ENCODE peak calls at places on chromosomes 5 and 9, in ten cellular contexts. S, X, Z, P, N, G, A, E, D and W are unnamed samples.

GRCh38 chr5:78503958-78504357 is 143.5 kb downstream of the SCAMP1 start:
- DNase-seq in D (no peak), E (no peak), X (no peak), A (no peak), S (no peak), G (no peak), Z (no peak), P (no peak), N (peak; percentile 45), W (no peak)

GRCh38 chr9:18520395-18520794 is 46.4 kb downstream of the ADAMTSL1 start:
- DNase-seq in Z (peak; percentile 14), D (no peak), E (no peak), A (no peak), P (peak; percentile 32), X (no peak), S (no peak), G (no peak), N (no peak), W (peak; percentile 24)

GRCh38 chr5:96629774-96630173 is 32.4 kb upstream of the CAST start:
- DNase-seq in E (no peak), D (no peak), G (no peak), X (no peak), P (no peak), Z (peak; percentile 83), N (peak; percentile 23), S (no peak), A (no peak), W (no peak)

GRCh38 chr5:40308867-40309266 is 370.8 kb upstream of the PTGER4 start:
- DNase-seq in G (no peak), D (no peak), A (no peak), Z (no peak), E (no peak), P (no peak), N (no peak), X (no peak), S (no peak), W (no peak)

GRCh38 chr5:82106207-82106606 is 134.4 kb downstream of the ATG10 start:
- DNase-seq in D (no peak), A (no peak), S (no peak), P (no peak), Z (no peak), G (no peak), N (no peak), E (no peak), X (no peak), W (no peak)

GRCh38 chr9:108552459-108553040 is 303.2 kb downstream of the ACTL7B start:
- DNase-seq in D (peak; percentile 67), X (no peak), N (no peak), A (no peak), Z (no peak), S (no peak), E (no peak), G (no peak), P (no peak), W (peak; percentile 53)

GRCh38 chr5:171137768-171138540 is 171.1 kb upstream of the TLX3 start:
- DNase-seq in Z (peak; percentile 15), D (no peak), P (no peak), G (no peak), E (no peak), S (no peak), X (no peak), N (no peak), A (no peak), W (no peak)

GRCh38 chr5:35198096-35198495 is 32.2 kb downstream of the PRLR start:
- DNase-seq in S (no peak), N (peak; percentile 35), A (peak; percentile 54), G (peak; percentile 89), P (peak; percentile 9), X (no peak), D (peak; percentile 89), E (peak; percentile 68), Z (peak; percentile 76), W (no peak)

GRCh38 chr9:131274674-131275331 is 1.5 kb downstream of the FAM78A start:
- DNase-seq in G (no peak), S (peak; percentile 60), Z (no peak), P (no peak), E (no peak), A (peak; percentile 82), D (peak; percentile 81), X (peak; percentile 59), N (peak; percentile 57), W (no peak)

GRCh38 chr5:74017786-74018211 is 391.8 kb downstream of the ARHGEF28 start:
- DNase-seq in N (no peak), D (no peak), A (no peak), X (no peak), G (no peak), S (no peak), Z (peak; percentile 32), P (no peak), E (no peak), W (no peak)

GRCh38 chr5:125422342-125422741 is 675.9 kb upstream of the ZNF608 start:
- DNase-seq in X (no peak), E (no peak), N (no peak), G (no peak), A (no peak), D (no peak), S (no peak), P (no peak), Z (no peak), W (no peak)

GRCh38 chr5:114062940-114063867 is 298.7 kb upstream of the KCNN2 start:
- DNase-seq in N (no peak), A (no peak), D (no peak), G (no peak), Z (no peak), E (no peak), X (no peak), S (no peak), P (no peak), W (no peak)
- TF ChIP-seq CTCF in N (no peak), A (no peak), D (no peak), G (no peak), Z (no peak), E (no peak), X (no peak), S (no peak), P (no peak), W (no peak)

DNA sequence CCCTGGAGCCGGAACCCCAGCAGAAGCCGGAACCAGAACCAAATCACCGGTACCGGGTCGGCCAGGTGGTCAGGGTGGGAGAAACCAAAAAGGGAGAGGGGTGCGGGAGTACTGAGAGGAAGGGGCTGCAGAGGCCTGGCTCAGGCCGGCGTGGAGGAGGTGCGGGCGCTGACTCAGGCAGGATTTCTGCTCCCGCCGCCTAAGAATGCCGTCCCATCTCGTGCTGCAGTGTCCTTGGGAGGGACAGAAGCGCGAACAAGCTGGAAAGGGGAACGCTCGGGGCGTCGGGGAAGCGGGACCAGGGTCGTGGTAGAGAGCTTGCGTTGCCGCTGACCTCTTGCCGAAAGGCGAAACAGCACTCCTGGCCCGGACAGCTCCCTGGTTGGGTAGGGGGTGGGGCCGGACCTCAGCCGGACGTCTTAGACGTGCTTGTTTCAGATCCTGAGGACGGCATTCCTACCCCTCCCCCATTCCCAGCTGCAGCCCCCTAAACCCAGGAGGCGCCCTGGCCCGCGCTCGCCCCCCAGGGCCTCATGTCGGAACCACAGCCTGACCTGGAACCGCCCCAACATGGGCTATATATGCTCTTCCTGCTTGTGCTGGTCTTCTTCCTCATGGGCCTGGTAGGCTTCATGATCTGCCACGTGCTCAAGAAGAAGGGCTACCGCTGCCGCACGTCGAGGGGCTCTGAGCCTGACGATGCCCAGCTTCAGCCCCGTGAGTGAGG is 1.1 kb downstream of the RELL2 start:
- DNase-seq in Z (peak; percentile 57), G (peak; percentile 93), S (peak; percentile 86), X (peak; percentile 70), A (peak; percentile 62), P (peak; percentile 81), E (peak; percentile 82), D (peak; percentile 85), N (peak; percentile 49), W (no peak)
- TF ChIP-seq CTCF in Z (peak; percentile 19), G (no peak), S (peak; percentile 55), X (peak; percentile 36), A (no peak), P (no peak), E (peak; percentile 25), D (peak; percentile 39), N (no peak), W (no peak)

GRCh38 chr9:112443200-112443599 is 43.4 kb upstream of the KIAA1958 start:
- DNase-seq in P (no peak), S (peak; percentile 38), A (peak; percentile 37), N (no peak), G (no peak), E (no peak), D (no peak), Z (peak; percentile 45), X (peak; percentile 8), W (no peak)

GRCh38 chr9:112446518-112446917 is 40.1 kb upstream of the KIAA1958 start:
- DNase-seq in G (no peak), S (no peak), X (no peak), N (no peak), E (no peak), D (no peak), A (no peak), Z (no peak), P (no peak), W (no peak)

GRCh38 chr9:112446080-112446479 is 40.5 kb upstream of the KIAA1958 start:
- DNase-seq in P (no peak), N (no peak), A (no peak), G (no peak), D (no peak), Z (no peak), X (no peak), S (no peak), E (no peak), W (no peak)

GRCh38 chr9:112445196-112445595 is 41.4 kb upstream of the KIAA1958 start:
- DNase-seq in P (no peak), N (no peak), S (no peak), A (no peak), E (no peak), X (peak; percentile 10), G (no peak), D (no peak), Z (no peak), W (no peak)

DNA sequence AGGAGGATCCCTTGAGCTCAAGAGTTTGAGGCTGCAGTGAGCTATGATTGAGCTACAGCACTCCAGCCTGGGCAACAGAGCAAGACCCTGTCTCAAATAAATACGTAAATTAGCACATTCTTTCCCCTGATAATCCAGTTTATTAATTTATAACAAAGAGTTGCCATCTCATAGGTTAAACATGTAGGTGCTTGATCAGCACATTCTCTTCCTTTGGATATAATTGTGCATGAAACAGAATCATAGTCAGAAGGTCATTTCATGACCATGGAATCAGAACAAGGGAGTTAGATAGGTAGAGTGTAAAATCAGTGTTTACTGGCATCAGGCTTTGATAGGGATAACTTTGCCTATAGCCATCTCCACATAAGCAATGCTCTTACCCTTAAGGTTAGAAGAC is 43.0 kb upstream of the KIAA1958 start:
- DNase-seq in P (no peak), E (no peak), N (no peak), A (no peak), Z (no peak), D (no peak), X (no peak), S (no peak), G (no peak), W (no peak)
- TF ChIP-seq CTCF in P (no peak), E (no peak), N (no peak), A (no peak), Z (no peak), D (no peak), X (no peak), S (no peak), G (no peak), W (no peak)

GRCh38 chr9:32348289-32348688 is 36.2 kb upstream of the ACO1 start:
- DNase-seq in S (no peak), E (no peak), P (no peak), G (no peak), Z (peak; percentile 39), N (no peak), X (no peak), A (no peak), D (no peak), W (no peak)

GRCh38 chr9:32350682-32351081 is 33.8 kb upstream of the ACO1 start:
- DNase-seq in E (no peak), D (no peak), P (no peak), G (no peak), A (no peak), S (no peak), N (no peak), Z (peak; percentile 56), X (no peak), W (no peak)

GRCh38 chr9:32351845-32352244 is 32.6 kb upstream of the ACO1 start:
- DNase-seq in E (no peak), P (no peak), D (no peak), Z (no peak), X (no peak), N (no peak), S (no peak), A (no peak), G (no peak), W (no peak)
- TF ChIP-seq CTCF in E (no peak), P (peak; percentile 21), D (no peak), Z (peak; percentile 30), X (no peak), N (no peak), S (peak; percentile 10), A (no peak), G (no peak), W (no peak)